ENCODE peak calls at places on chromosomes 5 and 9, in ten cellular contexts. X is testis, L is tibial nerve, O is HCT116, N is sigmoid colon, E is transverse colon, S is A549, Y is HepG2, H is heart left ventricle, K is stomach. J is an unnamed sample.

GRCh38 chr5:173574983-173575382 is 41.5 kb downstream of the BOD1 start:
- DNase-seq in O (no peak), L (no peak), Y (no peak), X (no peak), K (no peak), H (no peak), E (no peak), S (no peak), N (no peak), J (no peak)

GRCh38 chr9:113219972-113220371 is 1.1 kb downstream of the FKBP15 start:
- DNase-seq in N (no peak), Y (no peak), O (no peak), S (no peak), K (no peak), E (no peak), H (no peak), L (no peak), X (no peak), J (no peak)

GRCh38 chr9:2116073-2116472 is 100.9 kb downstream of the SMARCA2 start:
- DNase-seq in E (no peak), X (peak; percentile 61), S (peak; percentile 23), N (no peak), H (no peak), Y (peak; percentile 7), K (no peak), L (no peak), O (peak; percentile 12), J (no peak)

GRCh38 chr9:70079364-70080103 is 35.9 kb downstream of the MAMDC2 start:
- DNase-seq in O (no peak), H (no peak), S (no peak), Y (no peak), N (no peak), E (no peak), X (peak; percentile 25), K (no peak), L (no peak), J (no peak)

GRCh38 chr9:111896942-111897830 is 572 bp downstream of the UGCG start:
- DNase-seq in S (peak; percentile 28), K (no peak), H (peak; percentile 78), E (peak; percentile 62), L (peak; percentile 43), X (peak; percentile 78), O (no peak), N (peak; percentile 79), Y (peak; percentile 11), J (peak; percentile 89)

GRCh38 chr5:151319334-151319733 is 15.8 kb upstream of the SLC36A3 start:
- DNase-seq in N (peak; percentile 73), X (peak; percentile 77), L (peak; percentile 24), O (peak; percentile 26), E (peak; percentile 9), Y (no peak), K (no peak), S (no peak), H (peak; percentile 29), J (no peak)

GRCh38 chr9:112035166-112035816 is 138.7 kb downstream of the UGCG start:
- DNase-seq in S (no peak), K (no peak), X (no peak), H (no peak), O (no peak), N (no peak), L (no peak), Y (no peak), E (no peak), J (no peak)

GRCh38 chr9:16602494-16602893 is 268.0 kb downstream of the BNC2 start:
- DNase-seq in S (no peak), L (no peak), Y (no peak), K (no peak), H (no peak), X (no peak), N (no peak), E (no peak), O (no peak), J (no peak)

GRCh38 chr5:23316060-23316591 is 191.3 kb upstream of the PRDM9 start:
- DNase-seq in K (no peak), H (no peak), Y (no peak), N (no peak), X (no peak), S (no peak), L (no peak), O (no peak), E (no peak), J (no peak)

GRCh38 chr5:76716456-76717157 is 681 bp downstream of the F2R start:
- DNase-seq in S (no peak), X (peak; percentile 61), L (no peak), K (no peak), E (no peak), O (no peak), N (no peak), H (peak; percentile 34), Y (no peak), J (no peak)

GRCh38 chr9:110116543-110116885 is 91.4 kb downstream of the C9orf152 start:
- DNase-seq in X (no peak), S (peak; percentile 21), N (no peak), Y (no peak), H (no peak), K (no peak), L (no peak), E (no peak), O (no peak), J (no peak)

GRCh38 chr5:159928122-159928960 is 12.1 kb downstream of the ADRA1B start:
- DNase-seq in N (no peak), K (no peak), H (peak; percentile 74), E (no peak), X (no peak), Y (no peak), L (no peak), O (peak; percentile 54), S (peak; percentile 73), J (no peak)

GRCh38 chr5:118857700-118858099 is 130.6 kb downstream of the DTWD2 start:
- DNase-seq in X (no peak), K (no peak), E (no peak), O (no peak), N (no peak), H (no peak), S (no peak), Y (no peak), L (no peak), J (no peak)

GRCh38 chr5:43041669-43042175 is 1.6 kb upstream of the ANXA2R start:
- DNase-seq in O (no peak), X (peak; percentile 71), N (peak; percentile 80), H (peak; percentile 37), Y (peak; percentile 46), E (peak; percentile 63), K (peak; percentile 58), S (no peak), L (no peak), J (no peak)

GRCh38 chr5:170633235-170634041 is 129.6 kb downstream of the KCNIP1 start:
- DNase-seq in L (no peak), N (peak; percentile 86), X (peak; percentile 83), E (peak; percentile 27), K (no peak), O (peak; percentile 50), Y (peak; percentile 27), S (peak; percentile 77), H (peak; percentile 44), J (no peak)

GRCh38 chr5:122429545-122430327 is 117.7 kb downstream of the SNCAIP start:
- DNase-seq in S (no peak), Y (no peak), H (no peak), K (no peak), E (no peak), N (no peak), X (no peak), O (no peak), L (no peak), J (no peak)

GRCh38 chr5:766666-767431 is 17.7 kb downstream of the ZDHHC11B start:
- DNase-seq in L (no peak), E (no peak), O (no peak), S (no peak), N (no peak), K (no peak), Y (no peak), H (peak; percentile 44), X (no peak), J (peak; percentile 97)

GRCh38 chr5:156936972-156937371 is 26.1 kb downstream of the TIMD4 start:
- DNase-seq in H (no peak), Y (no peak), X (no peak), O (no peak), E (no peak), S (no peak), K (no peak), L (no peak), N (no peak), J (no peak)

GRCh38 chr9:89278997-89279739 is 31.8 kb upstream of the CKS2 start:
- DNase-seq in K (no peak), L (no peak), X (no peak), S (peak; percentile 41), Y (peak; percentile 45), E (no peak), H (no peak), O (peak; percentile 36), N (no peak), J (no peak)
- TF ChIP-seq CTCF in K (peak; percentile 63), L (peak; percentile 57), X (peak; percentile 72), S (peak; percentile 62), Y (peak; percentile 53), E (peak; percentile 80), H (peak; percentile 68), O (peak; percentile 74), N (peak; percentile 57), J (peak; percentile 73)

GRCh38 chr9:37486256-37486615 is 488 bp downstream of the POLR1E start:
- DNase-seq in L (no peak), S (no peak), Y (no peak), H (no peak), N (no peak), E (no peak), K (no peak), O (no peak), X (no peak), J (no peak)

GRCh38 chr9:37480759-37481158 is 5.0 kb upstream of the POLR1E start:
- DNase-seq in O (no peak), X (no peak), S (no peak), K (no peak), E (no peak), H (no peak), N (no peak), L (no peak), Y (no peak), J (no peak)

GRCh38 chr9:37486616-37487544 is 1.1 kb downstream of the POLR1E start:
- DNase-seq in L (no peak), K (no peak), N (peak; percentile 86), H (peak; percentile 77), E (peak; percentile 31), S (no peak), O (no peak), X (peak; percentile 66), Y (no peak), J (no peak)

GRCh38 chr9:37485389-37486255 is at the start of gene POLR1E:
- DNase-seq in O (peak; percentile 84), E (peak; percentile 97), K (peak; percentile 98), H (peak; percentile 96), L (peak; percentile 79), X (peak; percentile 98), Y (peak; percentile 92), N (peak; percentile 97), S (peak; percentile 99), J (no peak)
- TF ChIP-seq POLR2A in O (peak; percentile 75), E (peak; percentile 76), K (peak; percentile 45), H (no peak), L (peak; percentile 65), X (no peak), Y (peak; percentile 88), N (peak; percentile 70), S (peak; percentile 87), J (no peak)

GRCh38 chr5:3034449-3034848 is 283.0 kb upstream of the IRX2 start:
- DNase-seq in Y (no peak), L (no peak), H (no peak), E (no peak), N (no peak), O (no peak), S (no peak), X (no peak), K (no peak), J (peak; percentile 74)
- H3K4me1 ChIP-seq in Y (no peaks in the 10 kb centered on the region), L (no peaks in the 10 kb centered on the region), H (no peaks in the 10 kb centered on the region), E (no peaks in the 10 kb centered on the region), N (no peaks in the 10 kb centered on the region), O (no peaks in the 10 kb centered on the region), S (no peaks in the 10 kb centered on the region), X (no peaks in the 10 kb centered on the region), K (no peaks in the 10 kb centered on the region), J (no peaks in the 10 kb centered on the region)

GRCh38 chr5:78920604-78921003 is 64.5 kb downstream of the ARSB start:
- DNase-seq in O (no peak), E (no peak), S (no peak), X (peak; percentile 40), L (no peak), H (no peak), Y (no peak), N (no peak), K (no peak), J (no peak)
- TF ChIP-seq CTCF in O (no peak), E (no peak), S (peak; percentile 28), X (peak; percentile 9), L (no peak), H (peak; percentile 62), Y (peak; percentile 25), N (no peak), K (peak; percentile 19), J (no peak)